ENCODE peak calls at places on chromosomes 7 and 10, in nine cellular contexts. One of them, this sample, is unnamed.

GRCh38 chr7:11776083-11776482 is 55.9 kb downstream of the THSD7A start:
- DNase-seq in BJ: no peak
- DNase-seq in CD8-positive, alpha-beta T cell: no peak
- DNase-seq in WTC11: no peak
- DNase-seq in Calu3: no peak
- DNase-seq in fibroblast of mammary gland: no peak
- DNase-seq in IMR-90: no peak
- DNase-seq in AG10803: no peak
- DNase-seq in thoracic aorta: no peak
- DNase-seq in this sample: no peak

GRCh38 chr10:11354823-11355222 is 256.6 kb downstream of the USP6NL start:
- DNase-seq in WTC11: no peak
- DNase-seq in AG10803: no peak
- DNase-seq in IMR-90: no peak
- DNase-seq in fibroblast of mammary gland: no peak
- DNase-seq in CD8-positive, alpha-beta T cell: no peak
- DNase-seq in thoracic aorta: no peak
- DNase-seq in Calu3: no peak
- DNase-seq in BJ: no peak
- DNase-seq in this sample: no peak

GRCh38 chr7:128425851-128426250 is 16.1 kb upstream of the IMPDH1 start:
- DNase-seq in CD8-positive, alpha-beta T cell: peak
- DNase-seq in fibroblast of mammary gland: peak
- DNase-seq in WTC11: peak
- DNase-seq in IMR-90: peak
- DNase-seq in thoracic aorta: no peak
- DNase-seq in AG10803: peak
- DNase-seq in Calu3: peak
- DNase-seq in BJ: no peak
- DNase-seq in this sample: peak

GRCh38 chr10:114876602-114877300 is 55.2 kb downstream of the FHIP2A start:
- DNase-seq in IMR-90: peak
- DNase-seq in thoracic aorta: no peak
- DNase-seq in fibroblast of mammary gland: peak
- DNase-seq in CD8-positive, alpha-beta T cell: no peak
- DNase-seq in Calu3: peak
- DNase-seq in AG10803: peak
- DNase-seq in BJ: no peak
- DNase-seq in WTC11: peak
- DNase-seq in this sample: peak

GRCh38 chr7:20352573-20353304 is 22.0 kb downstream of the ITGB8 start:
- DNase-seq in Calu3: peak
- DNase-seq in WTC11: no peak
- DNase-seq in IMR-90: peak
- DNase-seq in BJ: peak
- DNase-seq in AG10803: peak
- DNase-seq in thoracic aorta: no peak
- DNase-seq in fibroblast of mammary gland: peak
- DNase-seq in CD8-positive, alpha-beta T cell: no peak
- DNase-seq in this sample: no peak

GRCh38 chr7:1421020-1421790 is 38.1 kb downstream of the MICALL2 start:
- DNase-seq in WTC11: no peak
- DNase-seq in thoracic aorta: no peak
- DNase-seq in CD8-positive, alpha-beta T cell: no peak
- DNase-seq in BJ: no peak
- DNase-seq in Calu3: no peak
- DNase-seq in AG10803: no peak
- DNase-seq in IMR-90: no peak
- DNase-seq in fibroblast of mammary gland: no peak
- DNase-seq in this sample: no peak

GRCh38 chr10:43879742-43880141 is 231.1 kb upstream of the ZNF32 start:
- DNase-seq in CD8-positive, alpha-beta T cell: no peak
- DNase-seq in fibroblast of mammary gland: no peak
- DNase-seq in thoracic aorta: no peak
- DNase-seq in BJ: no peak
- DNase-seq in WTC11: no peak
- DNase-seq in AG10803: no peak
- DNase-seq in IMR-90: no peak
- DNase-seq in Calu3: no peak
- DNase-seq in this sample: no peak

GRCh38 chr10:108167766-108168165 is 1003.3 kb upstream of the SORCS1 start:
- DNase-seq in BJ: no peak
- DNase-seq in IMR-90: no peak
- DNase-seq in thoracic aorta: no peak
- DNase-seq in fibroblast of mammary gland: no peak
- DNase-seq in CD8-positive, alpha-beta T cell: no peak
- DNase-seq in AG10803: no peak
- DNase-seq in WTC11: no peak
- DNase-seq in Calu3: no peak
- DNase-seq in this sample: no peak

GRCh38 chr7:87608443-87608842 is 7.8 kb upstream of the ABCB1 start:
- DNase-seq in WTC11: no peak
- DNase-seq in CD8-positive, alpha-beta T cell: no peak
- DNase-seq in thoracic aorta: no peak
- DNase-seq in fibroblast of mammary gland: no peak
- DNase-seq in AG10803: no peak
- DNase-seq in BJ: no peak
- DNase-seq in IMR-90: no peak
- DNase-seq in Calu3: no peak
- DNase-seq in this sample: no peak

GRCh38 chr10:6365384-6365783 is 162.7 kb downstream of the PFKFB3 start:
- DNase-seq in Calu3: no peak
- DNase-seq in thoracic aorta: no peak
- DNase-seq in BJ: no peak
- DNase-seq in WTC11: no peak
- DNase-seq in fibroblast of mammary gland: no peak
- DNase-seq in IMR-90: no peak
- DNase-seq in AG10803: no peak
- DNase-seq in CD8-positive, alpha-beta T cell: no peak
- DNase-seq in this sample: no peak

GRCh38 chr10:96556003-96556402 is 30.8 kb downstream of the TM9SF3 start:
- DNase-seq in fibroblast of mammary gland: peak
- DNase-seq in CD8-positive, alpha-beta T cell: no peak
- DNase-seq in BJ: no peak
- DNase-seq in IMR-90: no peak
- DNase-seq in thoracic aorta: no peak
- DNase-seq in Calu3: no peak
- DNase-seq in AG10803: no peak
- DNase-seq in WTC11: no peak
- DNase-seq in this sample: no peak

GRCh38 chr10:77416327-77417135 is 221.1 kb downstream of the KCNMA1 start:
- DNase-seq in thoracic aorta: no peak
- DNase-seq in fibroblast of mammary gland: peak
- DNase-seq in IMR-90: peak
- DNase-seq in CD8-positive, alpha-beta T cell: no peak
- DNase-seq in AG10803: peak
- DNase-seq in Calu3: no peak
- DNase-seq in WTC11: no peak
- DNase-seq in BJ: peak
- DNase-seq in this sample: no peak

GRCh38 chr10:5413012-5413938 is 918 bp downstream of the NET1 start:
- DNase-seq in thoracic aorta: no peak
- DNase-seq in Calu3: peak
- DNase-seq in WTC11: no peak
- DNase-seq in BJ: no peak
- DNase-seq in IMR-90: peak
- DNase-seq in CD8-positive, alpha-beta T cell: no peak
- DNase-seq in fibroblast of mammary gland: peak
- DNase-seq in AG10803: peak
- DNase-seq in this sample: peak

GRCh38 chr10:62830577-62831122 is 14.5 kb upstream of the EGR2 start:
- DNase-seq in CD8-positive, alpha-beta T cell: no peak
- DNase-seq in Calu3: no peak
- DNase-seq in AG10803: peak
- DNase-seq in WTC11: no peak
- DNase-seq in fibroblast of mammary gland: no peak
- DNase-seq in IMR-90: no peak
- DNase-seq in thoracic aorta: no peak
- DNase-seq in BJ: no peak
- DNase-seq in this sample: no peak

GRCh38 chr7:22433710-22434460 is 66.1 kb downstream of the STEAP1B start:
- DNase-seq in AG10803: peak
- DNase-seq in fibroblast of mammary gland: peak
- DNase-seq in IMR-90: peak
- DNase-seq in WTC11: peak
- DNase-seq in thoracic aorta: no peak
- DNase-seq in Calu3: peak
- DNase-seq in BJ: no peak
- DNase-seq in CD8-positive, alpha-beta T cell: no peak
- DNase-seq in this sample: no peak

GRCh38 chr7:32379486-32380115 is 110.6 kb downstream of the LSM5 start:
- DNase-seq in AG10803: no peak
- DNase-seq in WTC11: no peak
- DNase-seq in CD8-positive, alpha-beta T cell: no peak
- DNase-seq in BJ: no peak
- DNase-seq in IMR-90: no peak
- DNase-seq in thoracic aorta: no peak
- DNase-seq in Calu3: no peak
- DNase-seq in fibroblast of mammary gland: no peak
- DNase-seq in this sample: no peak

GRCh38 chr7:32378991-32379390 is 111.2 kb downstream of the LSM5 start:
- DNase-seq in CD8-positive, alpha-beta T cell: no peak
- DNase-seq in WTC11: no peak
- DNase-seq in AG10803: no peak
- DNase-seq in IMR-90: no peak
- DNase-seq in Calu3: no peak
- DNase-seq in fibroblast of mammary gland: no peak
- DNase-seq in thoracic aorta: no peak
- DNase-seq in BJ: no peak
- DNase-seq in this sample: no peak

GRCh38 chr7:32385316-32385956 is 104.7 kb downstream of the LSM5 start:
- DNase-seq in fibroblast of mammary gland: no peak
- DNase-seq in thoracic aorta: no peak
- DNase-seq in Calu3: no peak
- DNase-seq in CD8-positive, alpha-beta T cell: no peak
- DNase-seq in AG10803: no peak
- DNase-seq in BJ: no peak
- DNase-seq in IMR-90: no peak
- DNase-seq in WTC11: no peak
- DNase-seq in this sample: no peak

DNA sequence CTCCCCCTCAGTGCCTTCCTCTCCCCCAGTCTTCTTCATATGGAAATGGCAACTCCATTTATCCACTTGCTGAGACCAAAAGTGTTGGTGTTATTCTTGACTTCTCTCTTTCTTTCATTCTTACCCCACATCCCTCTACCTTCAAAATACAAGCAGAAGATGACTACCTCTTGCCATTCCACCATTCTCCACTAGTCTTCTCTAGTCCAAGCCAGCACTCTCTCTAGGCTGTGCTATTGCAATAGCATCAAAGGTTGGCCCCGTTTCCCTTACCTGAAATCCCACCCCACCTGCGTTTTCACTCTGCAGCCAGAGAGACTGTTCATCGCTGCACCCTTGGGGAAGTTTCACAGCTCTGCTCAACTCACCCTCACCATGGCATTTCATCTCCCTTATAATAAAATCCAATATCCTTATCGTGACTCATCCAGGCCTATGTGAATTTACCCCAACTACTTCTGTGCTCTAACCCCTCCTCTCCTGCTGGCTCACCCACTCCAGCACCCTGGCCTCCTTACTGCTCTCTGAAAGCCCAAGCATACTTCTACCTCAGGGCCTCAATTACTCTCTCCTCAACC is 109.1 kb downstream of the LSM5 start:
- DNase-seq in IMR-90: no peak
- DNase-seq in AG10803: no peak
- DNase-seq in CD8-positive, alpha-beta T cell: no peak
- DNase-seq in BJ: no peak
- DNase-seq in Calu3: no peak
- DNase-seq in thoracic aorta: no peak
- DNase-seq in fibroblast of mammary gland: no peak
- DNase-seq in WTC11: no peak
- DNase-seq in this sample: no peak
- TF ChIP-seq CTCF in IMR-90: no peak
- TF ChIP-seq CTCF in AG10803: no peak
- TF ChIP-seq CTCF in CD8-positive, alpha-beta T cell: no peak
- TF ChIP-seq CTCF in BJ: no peak
- TF ChIP-seq CTCF in Calu3: no peak
- TF ChIP-seq CTCF in thoracic aorta: no peak
- TF ChIP-seq CTCF in fibroblast of mammary gland: no peak
- TF ChIP-seq CTCF in WTC11: peak
- TF ChIP-seq CTCF in this sample: peak

GRCh38 chr10:110007701-110008517 is at the start of gene ADD3:
- DNase-seq in Calu3: peak
- DNase-seq in AG10803: peak
- DNase-seq in CD8-positive, alpha-beta T cell: peak
- DNase-seq in IMR-90: peak
- DNase-seq in WTC11: peak
- DNase-seq in fibroblast of mammary gland: peak
- DNase-seq in thoracic aorta: peak
- DNase-seq in BJ: no peak
- DNase-seq in this sample: peak
- TF ChIP-seq CTCF in Calu3: no peak
- TF ChIP-seq CTCF in AG10803: no peak
- TF ChIP-seq CTCF in CD8-positive, alpha-beta T cell: no peak
- TF ChIP-seq CTCF in IMR-90: no peak
- TF ChIP-seq CTCF in WTC11: no peak
- TF ChIP-seq CTCF in fibroblast of mammary gland: no peak
- TF ChIP-seq CTCF in thoracic aorta: no peak
- TF ChIP-seq CTCF in BJ: no peak
- TF ChIP-seq CTCF in this sample: no peak

GRCh38 chr7:47337531-47337930 is 244.4 kb downstream of the TNS3 start:
- DNase-seq in CD8-positive, alpha-beta T cell: no peak
- DNase-seq in thoracic aorta: no peak
- DNase-seq in Calu3: no peak
- DNase-seq in AG10803: no peak
- DNase-seq in IMR-90: no peak
- DNase-seq in BJ: no peak
- DNase-seq in fibroblast of mammary gland: peak
- DNase-seq in WTC11: peak
- DNase-seq in this sample: no peak
- TF ChIP-seq CTCF in CD8-positive, alpha-beta T cell: no peak
- TF ChIP-seq CTCF in thoracic aorta: no peak
- TF ChIP-seq CTCF in Calu3: no peak
- TF ChIP-seq CTCF in AG10803: no peak
- TF ChIP-seq CTCF in IMR-90: no peak
- TF ChIP-seq CTCF in BJ: no peak
- TF ChIP-seq CTCF in fibroblast of mammary gland: no peak
- TF ChIP-seq CTCF in WTC11: no peak
- TF ChIP-seq CTCF in this sample: no peak

DNA sequence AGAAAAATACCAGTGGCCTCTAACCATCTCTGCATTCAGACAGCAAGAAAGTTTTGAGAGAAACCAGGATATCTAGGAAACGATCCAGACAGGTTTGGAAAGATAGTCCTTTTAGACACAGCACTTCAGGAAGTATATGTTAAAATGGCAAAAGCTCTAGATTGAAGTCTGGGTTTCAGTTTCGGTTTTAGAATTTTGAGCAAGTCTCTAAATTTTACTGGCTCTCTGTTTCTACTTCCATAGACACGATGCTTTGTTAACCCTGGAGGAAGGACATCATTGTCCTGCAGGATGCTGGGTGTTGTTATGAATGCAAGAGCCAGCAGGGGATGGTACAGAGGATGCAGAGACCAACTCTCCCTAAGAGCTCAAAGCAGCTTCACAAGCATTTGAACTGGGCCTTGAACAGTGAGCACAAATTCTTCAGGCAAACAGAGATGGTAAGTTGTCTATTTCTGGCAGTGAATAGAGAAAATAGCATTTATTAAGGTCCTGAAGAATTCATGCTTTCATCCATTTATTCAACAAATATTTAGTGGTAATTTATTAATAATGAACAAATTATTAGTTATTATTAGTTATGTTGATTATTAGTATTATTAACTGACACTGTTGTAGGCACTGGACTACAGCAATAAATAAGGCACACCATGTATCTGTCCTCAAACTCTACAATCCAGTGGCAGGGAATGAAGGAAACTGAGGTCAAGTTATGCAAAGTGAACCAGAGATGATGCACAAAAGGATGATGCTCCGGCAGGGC is 152.7 kb upstream of the NRP1 start:
- DNase-seq in AG10803: peak
- DNase-seq in fibroblast of mammary gland: peak
- DNase-seq in thoracic aorta: no peak
- DNase-seq in CD8-positive, alpha-beta T cell: no peak
- DNase-seq in IMR-90: peak
- DNase-seq in BJ: no peak
- DNase-seq in WTC11: no peak
- DNase-seq in Calu3: no peak
- DNase-seq in this sample: no peak
- TF ChIP-seq CTCF in AG10803: peak
- TF ChIP-seq CTCF in fibroblast of mammary gland: peak
- TF ChIP-seq CTCF in thoracic aorta: no peak
- TF ChIP-seq CTCF in CD8-positive, alpha-beta T cell: no peak
- TF ChIP-seq CTCF in IMR-90: peak
- TF ChIP-seq CTCF in BJ: no peak
- TF ChIP-seq CTCF in WTC11: no peak
- TF ChIP-seq CTCF in Calu3: no peak
- TF ChIP-seq CTCF in this sample: no peak